ENCODE peak calls at places on chromosomes 13 and 19, in four cellular contexts. Y is kidney, M is tibial nerve, C is esophagus muscularis mucosa. Q is an unnamed sample.

GRCh38 chr19:9309974-9310446 is 372 bp upstream of the ZNF699 start:
- DNase-seq in Y (peak), M (peak), C (peak), Q (peak)

GRCh38 chr19:16876904-16877361 is 11.9 kb upstream of the F2RL3 start:
- DNase-seq in Y (no peak), M (no peak), C (no peak), Q (no peak)

GRCh38 chr13:114077938-114078335 is 54.5 kb downstream of the RASA3 start:
- DNase-seq in Y (peak), M (peak), C (no peak), Q (peak)

GRCh38 chr13:36475468-36475867 is 43.2 kb downstream of the CCNA1 start:
- DNase-seq in Y (no peak), M (no peak), C (no peak), Q (no peak)

GRCh38 chr19:14118165-14119051 is 846 bp upstream of the PRKACA start:
- DNase-seq in Y (peak), M (peak), C (peak), Q (peak)

GRCh38 chr13:49540552-49540951 is 44.8 kb downstream of the PHF11 start:
- DNase-seq in Y (no peak), M (no peak), C (no peak), Q (no peak)

GRCh38 chr19:3710265-3710812 is 2.2 kb downstream of the TJP3 start:
- DNase-seq in Y (peak), M (peak), C (no peak), Q (peak)

GRCh38 chr13:106484084-106484754 is 51.2 kb downstream of the EFNB2 start:
- DNase-seq in Y (no peak), M (no peak), C (no peak), Q (no peak)

GRCh38 chr13:46382224-46382623 is 4.8 kb downstream of the RUBCNL start:
- DNase-seq in Y (no peak), M (no peak), C (no peak), Q (no peak)

GRCh38 chr13:105665284-105665683 is 870.2 kb downstream of the EFNB2 start:
- DNase-seq in Y (no peak), M (no peak), C (no peak), Q (no peak)

GRCh38 chr13:42883142-42883541 is 101.8 kb downstream of the FAM216B start:
- DNase-seq in Y (no peak), M (no peak), C (no peak), Q (no peak)

GRCh38 chr19:15379996-15380647 is 535 bp upstream of the AKAP8 start:
- DNase-seq in Y (peak), M (no peak), C (no peak), Q (no peak)
- H3K27ac ChIP-seq in Y (peak), M (peak), C (peak), Q (peak)

GRCh38 chr13:20388184-20388583 is 137.5 kb downstream of the CRYL1 start:
- DNase-seq in Y (no peak), M (no peak), C (no peak), Q (no peak)
- H3K27ac ChIP-seq in Y (no peak), M (peak), C (no peak), Q (no peak)

DNA sequence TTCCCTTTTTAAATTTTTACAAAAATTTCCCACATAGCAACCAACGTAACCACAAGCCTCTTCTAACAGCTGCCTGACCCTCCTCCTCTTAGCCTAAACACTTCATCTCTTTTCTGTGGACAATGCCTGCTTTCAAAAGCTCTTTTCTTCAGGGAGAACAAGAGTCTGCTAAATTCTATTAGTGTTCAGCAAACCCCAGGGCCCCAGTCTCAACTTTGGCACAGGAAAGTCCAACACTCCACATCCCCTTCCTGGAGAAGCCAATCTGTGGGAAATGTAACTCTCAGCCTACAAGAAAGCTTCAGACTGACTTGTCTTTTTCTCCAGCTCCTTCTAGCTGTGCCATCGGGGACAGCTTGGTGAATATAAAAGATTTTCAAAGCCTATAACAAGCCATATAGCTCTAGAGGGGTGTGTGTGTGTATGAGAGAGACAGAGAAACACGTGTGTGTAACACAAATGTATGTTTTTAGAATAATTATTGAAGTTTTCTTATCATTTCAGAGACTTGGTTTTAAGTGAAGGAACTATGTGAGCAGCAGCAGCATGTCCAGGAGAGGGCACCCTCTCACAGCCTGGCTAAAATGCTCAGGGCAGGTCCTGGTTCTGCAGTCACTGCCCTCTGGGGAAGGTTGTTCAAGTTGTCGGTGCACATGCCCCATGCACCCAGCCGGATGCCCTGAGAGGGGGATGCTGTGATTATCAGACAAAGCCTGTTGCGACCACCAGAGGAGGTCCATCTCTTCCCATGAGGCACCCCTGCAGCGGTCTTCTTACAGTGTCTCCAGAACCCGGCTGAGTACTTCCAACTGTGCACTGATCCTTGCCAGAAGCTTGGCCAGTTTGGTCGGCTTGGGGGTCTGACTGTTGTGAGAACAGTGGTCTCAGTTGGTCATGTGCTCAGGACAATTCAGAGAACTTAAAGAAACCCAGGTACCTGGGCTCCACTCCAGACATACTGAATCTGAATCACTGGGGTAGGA is 34.4 kb downstream of the CCDC70 start:
- DNase-seq in Y (no peak), M (no peak), C (no peak), Q (peak)
- H3K27ac ChIP-seq in Y (no peak), M (no peak), C (no peak), Q (no peak)

DNA sequence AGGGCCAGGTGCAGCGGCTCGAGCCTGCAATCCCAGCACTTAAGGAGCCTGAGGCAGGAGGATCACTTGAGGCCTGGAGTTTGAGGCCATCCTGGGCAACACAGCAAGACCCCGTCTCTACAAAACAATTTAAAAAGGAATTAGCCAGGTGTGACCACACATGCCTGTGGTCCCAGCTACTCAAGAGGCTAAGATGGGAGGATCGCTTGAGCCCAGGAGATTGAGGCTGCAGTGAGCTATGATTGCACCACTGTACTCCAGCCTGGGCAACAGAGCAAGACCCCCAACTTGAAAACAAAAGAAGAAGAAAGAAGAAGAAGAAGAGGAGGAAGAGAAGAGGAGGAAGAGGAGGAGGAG is 47.7 kb downstream of the LATS2 start:
- DNase-seq in Y (no peak), M (no peak), C (no peak), Q (no peak)
- H3K27ac ChIP-seq in Y (no peak), M (peak), C (peak), Q (no peak)

DNA sequence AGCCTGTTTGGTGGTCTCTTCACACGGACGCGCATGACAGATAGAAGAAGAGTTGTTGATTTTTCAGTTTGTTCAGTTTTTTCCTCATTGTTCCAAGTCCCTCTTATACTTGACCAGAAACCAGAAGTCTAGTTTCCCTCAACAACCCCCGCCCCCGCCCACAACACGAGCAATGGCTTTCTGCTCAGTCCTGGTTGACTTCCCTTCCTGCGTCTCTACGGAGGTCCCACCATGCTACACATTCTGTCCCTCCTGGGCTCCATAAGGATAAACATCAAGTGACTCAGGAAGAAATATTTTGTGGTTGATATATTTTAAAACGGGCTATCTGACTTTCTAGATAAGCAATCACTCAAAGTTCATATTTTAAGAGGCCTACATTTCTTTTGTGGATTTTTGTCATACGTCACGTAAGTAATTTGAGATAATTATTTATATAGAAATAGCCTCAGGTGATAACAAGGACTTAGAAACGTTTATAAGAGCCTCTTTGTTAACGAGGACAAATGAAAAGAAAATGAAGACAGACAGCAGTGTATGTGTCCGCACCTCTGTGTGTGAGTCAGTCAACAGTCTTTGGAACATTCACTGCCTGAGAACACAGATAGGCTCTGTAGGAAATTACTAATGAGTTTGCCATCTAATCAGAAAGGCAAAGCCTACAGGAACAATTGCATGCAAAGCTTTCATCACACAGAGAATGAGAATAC is 214.4 kb downstream of the RAP2A start:
- DNase-seq in Y (no peak), M (no peak), C (no peak), Q (no peak)
- H3K27ac ChIP-seq in Y (no peak), M (no peak), C (no peak), Q (no peak)

GRCh38 chr13:39875111-39875510 is 219.6 kb downstream of the COG6 start:
- DNase-seq in Y (no peak), M (no peak), C (no peak), Q (no peak)
- H3K27ac ChIP-seq in Y (no peak), M (peak), C (peak), Q (no peak)

GRCh38 chr19:32296694-32297093 is 48.7 kb upstream of the ZNF507 start:
- DNase-seq in Y (no peak), M (no peak), C (peak), Q (no peak)
- H3K27ac ChIP-seq in Y (no peak), M (no peak), C (no peak), Q (no peak)

GRCh38 chr13:101209206-101209893 is 207.0 kb downstream of the NALCN start:
- DNase-seq in Y (no peak), M (no peak), C (no peak), Q (no peak)

GRCh38 chr13:101211261-101211660 is 205.0 kb downstream of the NALCN start:
- DNase-seq in Y (no peak), M (no peak), C (no peak), Q (no peak)

GRCh38 chr13:101205408-101205807 is 210.9 kb downstream of the NALCN start:
- DNase-seq in Y (no peak), M (no peak), C (no peak), Q (no peak)

DNA sequence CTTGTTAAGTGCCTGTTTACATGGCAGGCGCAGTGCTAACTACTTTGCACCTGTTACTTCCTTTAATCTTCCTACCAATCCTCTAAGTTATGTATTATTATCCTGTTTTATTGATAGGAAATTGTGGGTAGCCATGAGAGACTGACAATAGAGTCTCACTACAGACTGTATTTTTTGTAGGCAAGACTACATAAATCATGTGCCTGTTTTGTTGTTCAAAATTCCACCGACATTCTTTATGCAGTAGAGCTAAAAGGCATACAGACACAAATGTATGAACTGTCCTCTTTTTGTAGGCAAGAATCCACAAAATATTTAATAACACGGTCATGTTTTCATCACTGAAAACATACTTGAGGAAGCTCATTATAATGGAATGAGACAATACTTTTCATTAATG is 205.5 kb downstream of the NALCN start:
- DNase-seq in Y (no peak), M (no peak), C (no peak), Q (no peak)
- H3K27ac ChIP-seq in Y (no peak), M (no peak), C (no peak), Q (no peak)

DNA sequence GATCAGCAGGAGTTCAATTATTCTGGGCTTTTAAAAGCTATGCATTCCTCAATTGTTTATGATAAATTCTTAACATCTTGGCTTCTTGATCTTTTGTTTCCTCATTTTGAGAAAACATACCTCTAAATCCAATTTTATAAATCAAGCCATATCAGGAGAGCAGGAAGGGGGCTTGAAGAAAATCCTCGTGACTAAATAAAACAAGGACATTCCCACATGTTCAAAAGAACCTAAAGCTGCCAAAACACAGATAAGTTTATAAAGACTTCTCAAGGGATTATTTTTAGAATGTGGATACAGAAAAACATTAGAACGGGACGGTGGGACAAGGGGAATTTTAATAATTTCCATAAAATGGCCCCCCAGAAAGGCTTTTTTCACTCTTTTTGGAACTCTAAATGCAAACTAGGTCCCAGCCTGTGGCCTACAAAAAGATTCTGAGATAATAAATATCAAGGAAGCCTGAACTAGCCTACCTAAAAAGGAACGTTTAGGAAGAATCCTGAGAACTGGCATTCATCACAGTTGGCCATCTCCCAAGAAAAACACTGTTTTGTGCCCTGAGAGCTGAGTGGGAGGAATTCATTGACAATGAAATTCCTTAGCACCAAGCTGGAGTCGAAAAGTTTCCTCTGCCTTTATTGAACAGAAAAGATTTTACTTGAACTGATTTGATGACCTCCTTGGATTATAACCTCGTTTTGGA is 30.1 kb downstream of the ZAR1L start:
- DNase-seq in Y (no peak), M (no peak), C (no peak), Q (no peak)
- H3K27ac ChIP-seq in Y (no peak), M (peak), C (peak), Q (peak)

GRCh38 chr19:44776402-44777096 is 1.1 kb upstream of the CBLC start:
- DNase-seq in Y (no peak), M (no peak), C (no peak), Q (no peak)
- H3K27ac ChIP-seq in Y (no peak), M (no peak), C (no peak), Q (no peak)

Q was measured in aorta.